ENCODE peak calls at places on chromosome 5, in four cellular contexts. V, P, G and N are unnamed samples. For H3K36me3, the result is how much of the 10 kb centered on the place peaks cover.

GRCh38 chr5:114192108-114192507 is 169.8 kb upstream of the KCNN2 start:
- DNase-seq in V (no peak), G (no peak), P (no peak), N (no peak)

GRCh38 chr5:75040973-75041372 is 11.4 kb downstream of the GCNT4 start:
- DNase-seq in V (no peak), G (no peak), P (no peak), N (no peak)

GRCh38 chr5:111502976-111503375 is 9.4 kb downstream of the STARD4 start:
- DNase-seq in G (no peak), V (no peak), P (no peak), N (no peak)

GRCh38 chr5:142210011-142210410 is 101.4 kb downstream of the NDFIP1 start:
- DNase-seq in G (no peak), V (no peak), P (no peak), N (no peak)

GRCh38 chr5:15598294-15598902 is 98.4 kb downstream of the FBXL7 start:
- DNase-seq in G (peak), V (peak), P (no peak), N (peak)

GRCh38 chr5:93588586-93589347 is 5.7 kb downstream of the NR2F1 start:
- DNase-seq in G (no peak), P (no peak), V (no peak), N (no peak)

GRCh38 chr5:15791859-15792258 is 291.9 kb downstream of the FBXL7 start:
- DNase-seq in G (no peak), P (no peak), V (no peak), N (no peak)

GRCh38 chr5:29702875-29703274 is 1490.6 kb upstream of the CDH6 start:
- DNase-seq in P (no peak), G (no peak), V (no peak), N (no peak)

GRCh38 chr5:157820593-157821252 is 38.2 kb downstream of the CLINT1 start:
- DNase-seq in V (peak), G (peak), P (peak), N (no peak)

DNA sequence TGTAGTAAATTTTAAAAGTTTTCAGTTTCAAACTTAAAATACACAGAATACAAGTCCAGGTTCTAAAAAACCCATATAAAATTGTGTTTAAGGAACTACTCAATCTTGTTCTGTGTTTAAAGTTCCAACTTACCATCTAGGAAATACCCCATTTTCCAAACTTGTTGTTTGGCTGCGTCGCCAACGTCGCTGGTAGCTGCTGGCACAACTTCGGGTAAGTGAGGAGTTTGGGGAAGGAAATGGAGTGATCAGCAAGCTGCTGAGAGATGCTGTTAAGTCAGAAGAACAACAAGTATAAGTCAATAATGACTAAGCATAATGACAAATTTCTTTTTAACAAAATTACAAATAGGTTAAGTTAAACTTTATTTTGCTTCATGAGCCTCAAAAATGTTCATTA is 71.2 kb upstream of the RAPGEF6 start:
- DNase-seq in G (no peak), V (no peak), P (no peak), N (no peak)
- H3K36me3 ChIP-seq in G (half or more), V (half or more), P (under half), N (under half)

GRCh38 chr5:122424211-122424610 is 112.2 kb downstream of the SNCAIP start:
- DNase-seq in P (no peak), V (no peak), G (no peak), N (no peak)
- TF ChIP-seq POLR2AphosphoS5 in P (no peak), V (no peak), G (no peak), N (no peak)

DNA sequence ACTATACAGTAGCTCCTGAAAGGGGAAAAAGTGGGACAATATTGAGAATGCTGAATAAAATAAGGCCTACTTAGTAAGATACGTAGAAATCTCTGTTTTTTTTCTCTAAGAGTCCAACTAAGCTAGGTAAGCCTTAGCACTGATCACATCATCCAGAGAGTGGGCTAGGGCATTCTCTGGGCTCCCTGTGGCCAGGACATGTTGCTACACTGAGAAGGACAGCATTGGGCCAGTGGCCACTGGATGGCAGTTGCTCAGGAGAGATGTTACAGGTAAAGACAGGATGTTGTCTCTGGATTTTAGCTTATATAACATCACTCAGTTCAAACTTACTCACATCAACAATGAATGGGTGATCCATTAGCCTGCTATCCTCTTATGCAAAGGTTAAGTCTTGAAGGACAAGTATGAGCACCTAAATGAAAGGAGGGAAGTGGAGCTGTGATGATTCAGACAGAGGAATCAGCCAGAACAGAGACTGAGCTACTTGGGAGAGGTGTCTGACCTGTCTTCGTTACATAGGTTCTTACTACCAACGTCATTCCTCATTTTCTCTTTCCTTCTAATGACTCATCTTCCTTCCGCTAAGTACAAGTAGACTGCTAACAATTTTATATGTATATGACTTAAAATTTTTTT is 226.6 kb upstream of the ADCY2 start:
- DNase-seq in G (no peak), V (no peak), P (no peak), N (no peak)
- TF ChIP-seq TCF7L2 in G (no peak), V (no peak), P (no peak), N (no peak)

DNA sequence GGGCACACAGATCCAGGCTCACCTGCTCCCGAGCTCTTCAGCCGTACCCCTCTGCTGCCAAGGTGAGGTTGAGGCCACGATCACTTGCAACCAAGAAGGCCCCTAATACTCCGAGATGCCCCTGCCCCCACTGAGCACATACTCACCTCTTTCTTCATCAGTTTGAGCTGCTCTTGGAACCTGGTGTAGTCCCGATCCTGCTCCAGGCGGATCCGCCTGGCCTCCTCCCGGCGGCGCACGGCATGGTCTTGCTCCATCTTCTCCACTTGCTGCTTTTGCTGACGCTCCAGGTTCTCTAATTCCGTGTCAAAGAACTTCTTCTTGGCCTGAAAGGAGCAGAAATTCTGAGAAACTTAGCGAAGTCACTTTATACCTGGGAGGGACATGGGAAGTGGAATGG is 75.7 kb upstream of the FBXW11 start:
- DNase-seq in P (no peak), V (no peak), G (no peak), N (no peak)
- H3K36me3 ChIP-seq in P (under half), V (under half), G (under half), N (under half)

GRCh38 chr5:71705416-71705815 is 13.7 kb upstream of the CARTPT start:
- DNase-seq in P (no peak), V (no peak), G (no peak), N (no peak)
- TF ChIP-seq POLR2AphosphoS5 in P (no peak), V (no peak), G (no peak), N (no peak)

GRCh38 chr5:137019229-137019628 is 479.9 kb downstream of the SPOCK1 start:
- DNase-seq in G (no peak), V (no peak), P (no peak), N (no peak)
- TF ChIP-seq TCF7L2 in G (no peak), V (no peak), P (no peak), N (no peak)

DNA sequence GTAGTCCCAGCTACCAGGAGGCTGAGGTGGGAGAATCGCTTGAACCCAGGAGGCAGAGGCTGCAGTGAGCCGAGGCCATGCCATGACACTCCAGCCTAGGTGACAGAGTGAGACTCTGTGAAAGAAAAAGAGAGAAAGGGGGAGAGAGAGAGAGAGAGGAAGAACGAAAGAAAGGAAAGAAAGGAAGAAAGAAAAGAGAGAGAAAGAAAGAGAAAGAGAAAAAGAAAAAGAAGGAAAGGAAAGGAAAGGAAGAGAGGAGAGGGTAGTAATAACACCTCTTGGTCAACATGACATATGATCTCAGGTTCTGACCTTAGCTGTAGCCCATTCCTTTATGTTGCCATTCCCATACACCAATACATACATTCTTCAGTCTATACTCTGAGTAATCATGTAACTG is 14.1 kb downstream of the FBXW11 start:
- DNase-seq in P (no peak), V (no peak), G (no peak), N (no peak)
- H3K36me3 ChIP-seq in P (under half), V (under half), G (under half), N (under half)

GRCh38 chr5:147554285-147554817 is 44.5 kb upstream of the DPYSL3 start:
- DNase-seq in V (no peak), G (no peak), P (no peak), N (no peak)
- TF ChIP-seq POLR2AphosphoS5 in V (no peak), G (no peak), P (no peak), N (no peak)

GRCh38 chr5:12016149-12016740 is 112.0 kb upstream of the CTNND2 start:
- DNase-seq in G (no peak), P (no peak), V (no peak), N (no peak)
- TF ChIP-seq TCF7L2 in G (no peak), P (no peak), V (no peak), N (no peak)